ENCODE peak calls at places on chromosomes 6 and 20, in eight cellular contexts. E is activated effector memory CD4-positive, alpha-beta T cell treated with Interleukin-2 at 50 U/mL for 16 hours; U is body of pancreas; Q is hepatocyte; H is NCI-H1436; M is amniotic stem cell; T is naive B cell; P is activated naive CD8-positive, alpha-beta T cell treated with anti-CD3 and anti-CD28 coated beads for 36 hours. O is an unnamed sample.

GRCh38 chr6:111543913-111544435 is 61.0 kb upstream of the REV3L start:
- DNase-seq in E (no peak), U (no peak), Q (no peak), H (no peak), M (no peak), T (no peak), P (no peak), O (no peak)

GRCh38 chr20:19889011-19889953 is 127.9 kb upstream of the NAA20 start:
- DNase-seq in E (no peak), U (peak; percentile 43), Q (peak; percentile 57), H (peak; percentile 13), M (no peak), T (no peak), P (no peak), O (peak; percentile 34)

GRCh38 chr20:13183005-13183404 is 38.1 kb upstream of the ISM1 start:
- DNase-seq in E (no peak), U (no peak), Q (no peak), H (no peak), M (no peak), T (no peak), P (peak; percentile 6), O (no peak)

GRCh38 chr6:91181416-91181815 is 594.5 kb upstream of the MAP3K7 start:
- DNase-seq in E (no peak), U (no peak), Q (no peak), H (no peak), M (no peak), T (no peak), P (no peak), O (no peak)

GRCh38 chr20:24992420-24993205 is at the start of gene APMAP:
- DNase-seq in E (peak; percentile 93), U (peak; percentile 95), Q (peak; percentile 97), H (peak; percentile 90), M (peak; percentile 90), T (peak; percentile 96), P (peak; percentile 97), O (peak; percentile 96)

GRCh38 chr6:21533678-21534077 is 59.9 kb upstream of the SOX4 start:
- DNase-seq in E (no peak), U (no peak), Q (no peak), H (no peak), M (no peak), T (no peak), P (no peak), O (no peak)

GRCh38 chr20:34013532-34013931 is 19.8 kb downstream of the RALY start:
- DNase-seq in E (no peak), U (no peak), Q (no peak), H (no peak), M (no peak), T (no peak), P (no peak), O (no peak)

GRCh38 chr6:129890164-129890563 is 29.0 kb upstream of the TMEM244 start:
- DNase-seq in E (no peak), U (no peak), Q (no peak), H (no peak), M (no peak), T (no peak), P (no peak), O (no peak)

GRCh38 chr20:50746138-50746940 is 15.0 kb downstream of the PARD6B start:
- DNase-seq in E (no peak), U (peak; percentile 37), Q (peak; percentile 68), H (no peak), M (no peak), T (no peak), P (no peak), O (no peak)

GRCh38 chr6:35681298-35681697 is 7.4 kb downstream of the FKBP5 start:
- DNase-seq in E (no peak), U (no peak), Q (no peak), H (no peak), M (no peak), T (no peak), P (peak; percentile 30), O (no peak)

GRCh38 chr6:48032156-48032555 is 78.8 kb downstream of the PTCHD4 start:
- DNase-seq in E (no peak), U (no peak), Q (no peak), H (no peak), M (peak; percentile 68), T (no peak), P (no peak), O (no peak)

GRCh38 chr20:41664584-41664983 is 46.4 kb upstream of the CHD6 start:
- DNase-seq in E (no peak), U (no peak), Q (no peak), H (no peak), M (no peak), T (peak; percentile 35), P (no peak), O (no peak)

GRCh38 chr6:40490508-40490907 is 96.7 kb downstream of the LRFN2 start:
- DNase-seq in E (no peak), U (no peak), Q (no peak), H (no peak), M (no peak), T (no peak), P (no peak), O (no peak)

GRCh38 chr20:46269372-46269771 is 38.9 kb downstream of the CDH22 start:
- DNase-seq in E (no peak), U (no peak), Q (no peak), H (peak; percentile 30), M (no peak), T (no peak), P (no peak), O (no peak)

GRCh38 chr20:49278817-49279676 is 1.2 kb upstream of the ZNFX1 start:
- DNase-seq in E (peak; percentile 13), U (no peak), Q (peak; percentile 35), H (no peak), M (no peak), T (no peak), P (no peak), O (no peak)

GRCh38 chr20:57713505-57713903 is 3.7 kb upstream of the PMEPA1 start:
- DNase-seq in E (no peak), U (no peak), Q (no peak), H (no peak), M (no peak), T (no peak), P (no peak), O (no peak)

GRCh38 chr6:3005874-3006273 is 6.2 kb downstream of the NQO2 start:
- DNase-seq in E (no peak), U (no peak), Q (no peak), H (no peak), M (no peak), T (no peak), P (no peak), O (no peak)

GRCh38 chr20:57928181-57928967 is 218.6 kb upstream of the PMEPA1 start:
- DNase-seq in E (no peak), U (no peak), Q (no peak), H (no peak), M (peak; percentile 14), T (no peak), P (no peak), O (no peak)

GRCh38 chr6:47109281-47109680 is 67.1 kb upstream of the ADGRF1 start:
- DNase-seq in E (no peak), U (no peak), Q (no peak), H (no peak), M (no peak), T (no peak), P (no peak), O (no peak)

GRCh38 chr6:3990692-3991491 is 88.0 kb downstream of the FAM217A start:
- DNase-seq in E (peak; percentile 56), U (peak; percentile 93), Q (peak; percentile 94), H (peak; percentile 68), M (peak; percentile 73), T (peak; percentile 47), P (peak; percentile 71), O (peak; percentile 85)

GRCh38 chr6:133207754-133208153 is 33.4 kb upstream of the EYA4 start:
- DNase-seq in E (no peak), U (no peak), Q (no peak), H (no peak), M (no peak), T (no peak), P (no peak), O (no peak)

GRCh38 chr6:16979677-16980076 is 122.2 kb upstream of the STMND1 start:
- DNase-seq in E (no peak), U (no peak), Q (no peak), H (no peak), M (no peak), T (no peak), P (no peak), O (no peak)

GRCh38 chr20:8021541-8022269 is 2.1 kb upstream of the TMX4 start:
- DNase-seq in E (no peak), U (no peak), Q (no peak), H (no peak), M (no peak), T (no peak), P (no peak), O (no peak)

GRCh38 chr6:80939936-80940335 is 812.5 kb downstream of the TENT5A start:
- DNase-seq in E (no peak), U (no peak), Q (no peak), H (no peak), M (no peak), T (no peak), P (no peak), O (no peak)

GRCh38 chr6:161308075-161308655 is 34.3 kb upstream of the AGPAT4 start:
- DNase-seq in E (no peak), U (no peak), Q (no peak), H (no peak), M (no peak), T (no peak), P (no peak), O (no peak)

GRCh38 chr20:9978395-9979004 is 56.3 kb upstream of the ANKEF1 start:
- DNase-seq in E (no peak), U (peak; percentile 57), Q (peak; percentile 86), H (peak; percentile 79), M (peak; percentile 83), T (peak; percentile 48), P (peak; percentile 4), O (peak; percentile 63)

GRCh38 chr20:11155156-11155805 is 481.5 kb upstream of the JAG1 start:
- DNase-seq in E (no peak), U (no peak), Q (no peak), H (no peak), M (no peak), T (no peak), P (no peak), O (no peak)

GRCh38 chr6:133326584-133326983 is 85.4 kb downstream of the EYA4 start:
- DNase-seq in E (no peak), U (no peak), Q (no peak), H (peak; percentile 21), M (no peak), T (no peak), P (no peak), O (no peak)

GRCh38 chr6:132190815-132191175 is 210.5 kb downstream of the MOXD1 start:
- DNase-seq in E (no peak), U (no peak), Q (no peak), H (no peak), M (no peak), T (no peak), P (no peak), O (no peak)

GRCh38 chr6:16762547-16763477 is 1.6 kb upstream of the ATXN1 start:
- DNase-seq in E (peak; percentile 37), U (peak; percentile 74), Q (peak; percentile 74), H (peak; percentile 13), M (peak; percentile 72), T (peak; percentile 37), P (peak; percentile 42), O (peak; percentile 65)

GRCh38 chr20:34249291-34249690 is 8.1 kb downstream of the ASIP start:
- DNase-seq in E (no peak), U (no peak), Q (no peak), H (no peak), M (no peak), T (no peak), P (no peak), O (no peak)

GRCh38 chr6:98927534-98927933 is 20.2 kb downstream of the FBXL4 start:
- DNase-seq in E (no peak), U (peak; percentile 31), Q (peak; percentile 24), H (peak; percentile 14), M (no peak), T (no peak), P (no peak), O (no peak)

GRCh38 chr20:42118409-42119125 is 500.4 kb upstream of the CHD6 start:
- DNase-seq in E (no peak), U (no peak), Q (no peak), H (no peak), M (no peak), T (no peak), P (no peak), O (no peak)

O was measured in prostate gland.